ENCODE peak calls at places on chromosomes 12 and 14, in six cellular contexts. L, Y, O, D, T and M are unnamed samples.

GRCh38 chr12:124861898-124862676 is 1.6 kb downstream of the SCARB1 start:
- DNase-seq in Y (no peak), L (no peak), D (no peak), T (no peak), O (no peak), M (no peak)

GRCh38 chr14:74919421-74920165 is 3.5 kb downstream of the RPS6KL1 start:
- DNase-seq in D (no peak), T (peak; percentile 20), L (no peak), O (no peak), Y (no peak), M (peak; percentile 57)

GRCh38 chr12:19915392-19916192 is 452.7 kb upstream of the PDE3A start:
- DNase-seq in O (peak; percentile 60), Y (peak; percentile 47), D (no peak), T (peak; percentile 68), L (no peak), M (peak; percentile 83)

GRCh38 chr14:52117433-52117832 is 48.6 kb upstream of the NID2 start:
- DNase-seq in T (no peak), D (no peak), L (no peak), O (no peak), Y (no peak), M (no peak)

GRCh38 chr12:120413901-120414695 is 23.8 kb upstream of the COX6A1 start:
- DNase-seq in Y (peak; percentile 82), D (no peak), T (no peak), O (no peak), L (peak; percentile 79), M (no peak)

GRCh38 chr14:75409425-75410205 is 18.2 kb upstream of the JDP2 start:
- DNase-seq in O (no peak), Y (no peak), D (no peak), T (no peak), L (no peak), M (no peak)

GRCh38 chr14:92678766-92679165 is 69.7 kb downstream of the LGMN start:
- DNase-seq in D (no peak), T (no peak), O (no peak), L (no peak), Y (no peak), M (no peak)

GRCh38 chr12:17110316-17110715 is 504.4 kb upstream of the LMO3 start:
- DNase-seq in Y (peak; percentile 32), O (no peak), D (no peak), T (no peak), L (no peak), M (no peak)

GRCh38 chr12:70070494-70071007 is 172.7 kb upstream of the CNOT2 start:
- DNase-seq in T (peak; percentile 37), O (no peak), L (no peak), D (no peak), Y (no peak), M (no peak)

GRCh38 chr12:74170645-74171477 is 366.8 kb upstream of the ATXN7L3B start:
- DNase-seq in L (no peak), T (no peak), O (no peak), Y (no peak), D (no peak), M (no peak)

GRCh38 chr12:51905507-51906438 is 1.5 kb upstream of the ACVRL1 start:
- DNase-seq in L (no peak), T (peak; percentile 91), O (no peak), Y (no peak), D (no peak), M (peak; percentile 85)

GRCh38 chr14:33567003-33567735 is 383.7 kb downstream of the EGLN3 start:
- DNase-seq in D (no peak), Y (no peak), L (no peak), T (no peak), O (no peak), M (no peak)

GRCh38 chr12:66776974-66777373 is 98.1 kb upstream of the GRIP1 start:
- DNase-seq in O (no peak), D (no peak), L (no peak), Y (peak; percentile 18), T (no peak), M (no peak)

GRCh38 chr14:64193821-64194220 is 100.3 kb downstream of the ESR2 start:
- DNase-seq in T (no peak), O (peak; percentile 24), D (no peak), Y (no peak), L (peak; percentile 32), M (no peak)

GRCh38 chr14:90517431-90517841 is 120.6 kb downstream of the CALM1 start:
- DNase-seq in O (no peak), T (no peak), Y (no peak), D (no peak), L (no peak), M (no peak)

GRCh38 chr12:109610523-109610922 is 36.9 kb downstream of the MVK start:
- DNase-seq in Y (no peak), O (no peak), L (no peak), D (no peak), T (no peak), M (no peak)
- H3K4me3 ChIP-seq in Y (no peak overlapping the region), O (no peak overlapping the region), L (no peak overlapping the region), D (no peak overlapping the region), T (no peak overlapping the region), M (no peak overlapping the region)

GRCh38 chr14:78530078-78530477 is 359.9 kb downstream of the NRXN3 start:
- DNase-seq in Y (peak; percentile 83), L (no peak), O (peak; percentile 11), D (no peak), T (no peak), M (peak; percentile 14)
- H3K4me3 ChIP-seq in Y (no peak overlapping the region), L (no peak overlapping the region), O (no peak overlapping the region), D (no peak overlapping the region), T (no peak overlapping the region), M (no peak overlapping the region)

GRCh38 chr14:34680806-34681479 is 33.5 kb downstream of the CFL2 start:
- DNase-seq in T (no peak), D (no peak), Y (no peak), L (no peak), O (no peak), M (no peak)

GRCh38 chr14:34678306-34678705 is 36.1 kb downstream of the CFL2 start:
- DNase-seq in O (no peak), T (no peak), D (no peak), L (no peak), Y (no peak), M (peak; percentile 59)

GRCh38 chr14:34676516-34677211 is 37.7 kb downstream of the CFL2 start:
- DNase-seq in T (no peak), O (no peak), D (no peak), L (no peak), Y (no peak), M (no peak)

GRCh38 chr14:34682787-34683321 is 31.5 kb downstream of the CFL2 start:
- DNase-seq in O (no peak), L (no peak), T (peak; percentile 24), Y (no peak), D (no peak), M (no peak)

DNA sequence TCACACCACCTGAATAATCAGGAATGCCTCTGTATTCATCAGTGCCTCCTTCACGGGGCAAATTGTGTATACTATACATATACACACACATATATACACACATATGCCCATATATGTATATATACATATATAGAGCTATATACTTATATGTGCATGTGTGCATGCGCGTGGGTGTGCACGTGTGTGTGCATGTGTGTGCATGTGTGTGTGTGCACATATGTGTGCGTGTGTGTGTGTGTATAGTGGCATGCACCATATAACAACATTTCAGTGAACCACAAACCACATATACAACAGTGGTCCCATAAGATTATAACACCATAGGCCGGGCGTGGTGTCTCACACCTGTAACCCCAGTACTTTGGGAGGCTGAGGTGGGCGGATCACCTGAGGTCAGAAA is 35.7 kb downstream of the CFL2 start:
- DNase-seq in O (no peak), D (no peak), T (no peak), L (no peak), Y (no peak), M (no peak)
- H3K4me3 ChIP-seq in O (no peak overlapping the region), D (no peak overlapping the region), T (no peak overlapping the region), L (no peak overlapping the region), Y (no peak overlapping the region), M (no peak overlapping the region)

DNA sequence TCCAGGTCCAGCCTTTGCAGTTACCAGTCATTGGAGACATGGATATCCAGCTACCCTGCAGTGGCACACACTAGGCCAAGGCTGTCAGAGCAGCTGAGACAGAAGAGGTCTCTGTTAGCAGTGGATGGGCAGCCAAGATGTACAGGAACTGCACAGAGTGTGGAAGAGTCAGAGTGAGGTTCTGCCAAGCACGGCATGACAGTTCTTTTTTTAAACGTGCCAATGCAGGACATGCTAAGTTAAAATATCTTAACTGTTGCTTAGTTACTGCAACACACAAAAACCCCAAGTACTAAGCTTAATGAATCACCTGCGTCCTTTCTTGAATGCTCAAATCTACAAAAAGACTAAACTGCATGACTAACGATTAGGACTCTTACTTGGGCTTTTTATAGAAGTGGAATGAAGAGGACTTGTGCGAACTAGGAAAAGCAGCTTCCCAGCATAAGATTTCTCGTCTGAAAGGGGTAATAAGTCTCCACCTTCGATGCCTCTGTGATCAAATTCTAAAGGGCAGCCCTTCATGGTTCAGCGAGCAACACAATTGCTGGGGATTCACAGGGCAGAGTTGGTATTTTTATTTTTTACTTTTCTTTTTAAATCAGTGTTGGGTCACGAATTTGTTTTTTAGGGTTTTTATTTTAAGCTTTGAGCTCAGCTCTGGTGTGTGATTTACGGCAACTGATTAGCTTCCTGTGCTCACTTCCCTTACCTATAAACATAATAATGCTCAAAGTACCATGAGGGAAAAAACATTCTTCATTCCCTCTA is 20.6 kb downstream of the MAPK1IP1L start:
- DNase-seq in D (peak; percentile 22), O (peak; percentile 32), Y (no peak), L (no peak), T (peak; percentile 95), M (peak; percentile 80)
- H3K4me3 ChIP-seq in D (peak overlapping the region; percentile 58), O (no peak overlapping the region), Y (no peak overlapping the region), L (no peak overlapping the region), T (no peak overlapping the region), M (no peak overlapping the region)

GRCh38 chr14:55051165-55051425 is 352 bp upstream of the MAPK1IP1L start:
- DNase-seq in D (no peak), O (no peak), Y (no peak), L (no peak), T (no peak), M (no peak)
- H3K4me3 ChIP-seq in D (peak overlapping the region; percentile 100), O (peak overlapping the region; percentile 95), Y (peak overlapping the region; percentile 95), L (peak overlapping the region; percentile 98), T (peak overlapping the region; percentile 45), M (peak overlapping the region; percentile 41)

GRCh38 chr12:111034148-111034910 is 114.0 kb upstream of the MYL2 start:
- DNase-seq in D (no peak), Y (peak; percentile 67), O (no peak), T (no peak), L (no peak), M (no peak)

GRCh38 chr12:111033281-111034147 is 113.1 kb upstream of the MYL2 start:
- DNase-seq in D (no peak), L (no peak), O (no peak), Y (peak; percentile 65), T (no peak), M (no peak)

GRCh38 chr12:111037047-111037446 is 116.7 kb upstream of the MYL2 start:
- DNase-seq in D (no peak), O (no peak), Y (no peak), T (no peak), L (no peak), M (no peak)

GRCh38 chr12:111035578-111036301 is 115.4 kb upstream of the MYL2 start:
- DNase-seq in D (no peak), T (no peak), Y (peak; percentile 61), L (no peak), O (no peak), M (no peak)

GRCh38 chr12:111034911-111035577 is 114.7 kb upstream of the MYL2 start:
- DNase-seq in L (no peak), Y (peak; percentile 63), O (peak; percentile 29), D (no peak), T (no peak), M (no peak)
- H3K4me3 ChIP-seq in L (no peak overlapping the region), Y (peak overlapping the region; percentile 91), O (peak overlapping the region; percentile 61), D (no peak overlapping the region), T (no peak overlapping the region), M (no peak overlapping the region)